ENCODE peak calls at places on chromosomes 13 and 19, in four cellular contexts. M, V, C and J are unnamed samples.

GRCh38 chr13:110853235-110853721 is 61.6 kb downstream of the ANKRD10 start:
- DNase-seq in M (no peak), V (no peak), C (no peak), J (no peak)

GRCh38 chr19:56690668-56691067 is 19.1 kb upstream of the ZNF835 start:
- DNase-seq in M (no peak), V (no peak), C (no peak), J (no peak)

GRCh38 chr19:1223018-1223855 is 14.6 kb downstream of the CBARP start:
- DNase-seq in M (no peak), V (no peak), C (no peak), J (no peak)

GRCh38 chr19:56176881-56177280 is 1.1 kb downstream of the GALP start:
- DNase-seq in M (no peak), V (no peak), C (no peak), J (no peak)

GRCh38 chr13:98033277-98034247 is 80.1 kb downstream of the IPO5 start:
- DNase-seq in M (peak), V (peak), C (peak), J (peak)

GRCh38 chr19:20928371-20928770 is 5.3 kb downstream of the ZNF85 start:
- DNase-seq in M (no peak), V (no peak), C (no peak), J (no peak)

GRCh38 chr19:5039642-5040543 is 71.0 kb downstream of the KDM4B start:
- DNase-seq in M (no peak), V (no peak), C (no peak), J (no peak)

GRCh38 chr19:51016798-51017683 is 2.5 kb downstream of the KLK10 start:
- DNase-seq in M (no peak), V (peak), C (peak), J (peak)

GRCh38 chr13:33645591-33646554 is 172.1 kb upstream of the RFC3 start:
- DNase-seq in M (no peak), V (no peak), C (no peak), J (no peak)